ENCODE peak calls at places on chromosomes 2 and 18, in eight cellular contexts. E, Q, P, U, T, G, X and B are unnamed samples.

GRCh38 chr2:191478754-191479679 is 198.9 kb upstream of the NABP1 start:
- DNase-seq in T (peak), E (no peak), X (peak), Q (peak), P (no peak), U (peak), G (no peak), B (no peak)

GRCh38 chr2:156908825-156909224 is 348.7 kb upstream of the GALNT5 start:
- DNase-seq in G (peak), Q (no peak), P (no peak), T (peak), U (peak), X (no peak), E (no peak), B (no peak)

GRCh38 chr2:238727585-238728321 is 120.1 kb upstream of the TWIST2 start:
- DNase-seq in G (no peak), U (peak), T (peak), P (no peak), E (no peak), X (no peak), Q (no peak), B (no peak)

GRCh38 chr2:178477443-178478099 is 829 bp downstream of the FKBP7 start:
- DNase-seq in E (no peak), P (no peak), G (no peak), Q (no peak), U (no peak), X (no peak), T (no peak), B (no peak)

GRCh38 chr2:11389551-11390528 is 45.4 kb upstream of the ROCK2 start:
- DNase-seq in U (no peak), Q (no peak), X (no peak), G (no peak), E (no peak), T (peak), P (no peak), B (no peak)

GRCh38 chr18:39453882-39454281 is 1888.3 kb upstream of the CELF4 start:
- DNase-seq in E (no peak), X (no peak), P (no peak), U (no peak), G (no peak), Q (peak), T (peak), B (no peak)

GRCh38 chr2:112251211-112251721 is 3.6 kb downstream of the ZC3H8 start:
- DNase-seq in T (peak), X (no peak), P (no peak), E (no peak), U (no peak), G (no peak), Q (no peak), B (no peak)

GRCh38 chr2:231965118-231965517 is 3.6 kb downstream of the DIS3L2 start:
- DNase-seq in X (no peak), P (no peak), G (no peak), U (no peak), T (no peak), E (no peak), Q (no peak), B (no peak)

GRCh38 chr2:150008901-150009300 is 421.3 kb upstream of the MMADHC start:
- DNase-seq in Q (no peak), E (no peak), G (no peak), T (no peak), U (no peak), X (no peak), P (no peak), B (no peak)

GRCh38 chr2:217934321-217935131 is 68.3 kb downstream of the TNS1 start:
- DNase-seq in P (no peak), T (peak), Q (no peak), X (no peak), E (no peak), U (peak), G (peak), B (no peak)

GRCh38 chr18:58788971-58789797 is 75.5 kb upstream of the ZNF532 start:
- DNase-seq in X (peak), T (peak), U (peak), E (no peak), P (no peak), G (no peak), Q (no peak), B (no peak)

GRCh38 chr2:150872919-150873772 is 385.7 kb upstream of the RND3 start:
- DNase-seq in Q (no peak), X (no peak), P (no peak), U (no peak), E (no peak), G (no peak), T (peak), B (no peak)

GRCh38 chr18:29060349-29060748 is 883.4 kb upstream of the CDH2 start:
- DNase-seq in E (no peak), T (no peak), U (no peak), G (no peak), Q (no peak), X (no peak), P (no peak), B (no peak)

GRCh38 chr18:57210101-57210661 is 63.3 kb downstream of the BOD1L2 start:
- DNase-seq in U (peak), Q (no peak), P (no peak), E (peak), T (peak), X (no peak), G (peak), B (no peak)

GRCh38 chr2:54879598-54880355 is 156.3 kb downstream of the EML6 start:
- DNase-seq in X (no peak), P (no peak), T (no peak), G (no peak), U (no peak), E (no peak), Q (no peak), B (no peak)

GRCh38 chr18:59279193-59279592 is 5.9 kb upstream of the RAX start:
- DNase-seq in Q (no peak), E (no peak), X (no peak), P (no peak), G (no peak), T (peak), U (no peak), B (no peak)

GRCh38 chr2:241505781-241506201 is 2.6 kb downstream of the STK25 start:
- DNase-seq in E (no peak), X (no peak), Q (no peak), G (no peak), P (no peak), U (no peak), T (no peak), B (no peak)

GRCh38 chr2:223442874-223443273 is 159.3 kb downstream of the SCG2 start:
- DNase-seq in E (no peak), T (peak), Q (no peak), U (no peak), G (no peak), X (no peak), P (no peak), B (no peak)

GRCh38 chr18:35289293-35290069 is 548 bp downstream of the ZSCAN30 start:
- DNase-seq in X (no peak), U (peak), G (no peak), Q (peak), E (peak), T (peak), P (no peak), B (no peak)

GRCh38 chr18:76751538-76751890 is 70.8 kb upstream of the ZNF236 start:
- DNase-seq in P (no peak), U (no peak), Q (no peak), E (no peak), T (no peak), G (no peak), X (no peak), B (peak)